ENCODE peak calls at places on chromosomes 3 and 15, in ten cellular contexts. F is A673, X is H7, R is coronary artery, Q is heart right ventricle, N is cardiac fibroblast, Z is transverse colon, V is foreskin fibroblast, A is sigmoid colon, K is A549. Y is an unnamed sample.

GRCh38 chr15:68366314-68366713 is 65.6 kb downstream of the ITGA11 start:
- DNase-seq in F (peak), X (peak), R (no peak), Q (no peak), N (no peak), Z (no peak), V (no peak), A (no peak), K (no peak), Y (no peak)

GRCh38 chr3:182794806-182795369 is 1.6 kb downstream of the ATP11B start:
- DNase-seq in F (no peak), X (no peak), R (no peak), Q (no peak), N (peak), Z (no peak), V (peak), A (no peak), K (no peak), Y (no peak)

GRCh38 chr3:72155391-72156064 is 370.6 kb upstream of the PROK2 start:
- DNase-seq in F (no peak), X (no peak), R (peak), Q (peak), N (peak), Z (peak), V (peak), A (peak), K (peak), Y (no peak)

GRCh38 chr3:54376440-54376839 is 254.1 kb downstream of the CACNA2D3 start:
- DNase-seq in F (no peak), X (no peak), R (no peak), Q (no peak), N (no peak), Z (no peak), V (no peak), A (no peak), K (no peak), Y (no peak)

GRCh38 chr15:82543155-82543554 is 2.9 kb upstream of the RPS17 start:
- DNase-seq in F (no peak), X (peak), R (peak), Q (no peak), N (peak), Z (no peak), V (peak), A (no peak), K (no peak), Y (no peak)

GRCh38 chr3:184604039-184604955 is 42.7 kb downstream of the EPHB3 start:
- DNase-seq in F (no peak), X (peak), R (no peak), Q (no peak), N (no peak), Z (no peak), V (no peak), A (peak), K (no peak), Y (no peak)

GRCh38 chr3:37571269-37571668 is 290.4 kb upstream of the CTDSPL start:
- DNase-seq in F (no peak), X (no peak), R (no peak), Q (no peak), N (peak), Z (no peak), V (no peak), A (no peak), K (peak), Y (no peak)

GRCh38 chr3:12771236-12771635 is 12.2 kb upstream of the TMEM40 start:
- DNase-seq in F (no peak), X (no peak), R (no peak), Q (no peak), N (no peak), Z (no peak), V (no peak), A (no peak), K (no peak), Y (no peak)

GRCh38 chr3:189139631-189140030 is 32.1 kb upstream of the TPRG1 start:
- DNase-seq in F (no peak), X (no peak), R (no peak), Q (no peak), N (no peak), Z (no peak), V (no peak), A (no peak), K (no peak), Y (no peak)

GRCh38 chr3:18964640-18965039 is 183.7 kb upstream of the KCNH8 start:
- DNase-seq in F (no peak), X (no peak), R (no peak), Q (no peak), N (no peak), Z (no peak), V (no peak), A (no peak), K (no peak), Y (no peak)

GRCh38 chr3:14507757-14508504 is 32.2 kb downstream of the GRIP2 start:
- DNase-seq in F (no peak), X (no peak), R (no peak), Q (no peak), N (no peak), Z (no peak), V (no peak), A (no peak), K (no peak), Y (peak)

GRCh38 chr3:65893631-65894030 is 145.1 kb downstream of the MAGI1 start:
- DNase-seq in F (no peak), X (no peak), R (no peak), Q (no peak), N (peak), Z (no peak), V (no peak), A (no peak), K (no peak), Y (no peak)

GRCh38 chr15:55586808-55587207 is 1.3 kb downstream of the PYGO1 start:
- DNase-seq in F (no peak), X (no peak), R (no peak), Q (no peak), N (no peak), Z (no peak), V (peak), A (no peak), K (peak), Y (no peak)

GRCh38 chr3:152458725-152459515 is 190.2 kb downstream of the MBNL1 start:
- DNase-seq in F (peak), X (no peak), R (no peak), Q (no peak), N (no peak), Z (no peak), V (no peak), A (no peak), K (no peak), Y (no peak)

GRCh38 chr15:42728975-42729374 is 8.0 kb downstream of the CDAN1 start:
- DNase-seq in F (no peak), X (peak), R (no peak), Q (no peak), N (no peak), Z (no peak), V (no peak), A (no peak), K (no peak), Y (peak)

GRCh38 chr15:57146394-57147140 is 228.1 kb downstream of the TCF12 start:
- DNase-seq in F (peak), X (peak), R (no peak), Q (peak), N (peak), Z (no peak), V (peak), A (no peak), K (peak), Y (no peak)

GRCh38 chr3:184586871-184587270 is 25.3 kb downstream of the EPHB3 start:
- DNase-seq in F (no peak), X (no peak), R (no peak), Q (no peak), N (no peak), Z (no peak), V (no peak), A (no peak), K (no peak), Y (no peak)

GRCh38 chr15:53808058-53808703 is 48.7 kb upstream of the WDR72 start:
- DNase-seq in F (peak), X (peak), R (no peak), Q (no peak), N (peak), Z (no peak), V (peak), A (no peak), K (no peak), Y (no peak)

GRCh38 chr3:62940763-62941632 is 65.8 kb upstream of the CADPS start:
- DNase-seq in F (peak), X (no peak), R (no peak), Q (no peak), N (peak), Z (no peak), V (peak), A (no peak), K (no peak), Y (no peak)

GRCh38 chr15:52466716-52467115 is 62.0 kb downstream of the MYO5A start:
- DNase-seq in F (no peak), X (no peak), R (no peak), Q (no peak), N (no peak), Z (no peak), V (no peak), A (no peak), K (no peak), Y (no peak)

GRCh38 chr3:139135657-139136056 is 91.0 kb upstream of the PRR23C start:
- DNase-seq in F (no peak), X (no peak), R (no peak), Q (no peak), N (no peak), Z (no peak), V (no peak), A (no peak), K (no peak), Y (no peak)

GRCh38 chr3:146709969-146710368 is 104.8 kb upstream of the PLSCR5 start:
- DNase-seq in F (no peak), X (no peak), R (no peak), Q (no peak), N (peak), Z (no peak), V (peak), A (no peak), K (no peak), Y (no peak)

GRCh38 chr3:187208159-187208558 is 10.9 kb downstream of the RTP1 start:
- DNase-seq in F (no peak), X (no peak), R (no peak), Q (no peak), N (peak), Z (no peak), V (peak), A (no peak), K (no peak), Y (no peak)

GRCh38 chr3:32077260-32078084 is 28.9 kb upstream of the GPD1L start:
- DNase-seq in F (no peak), X (no peak), R (no peak), Q (peak), N (peak), Z (peak), V (no peak), A (no peak), K (no peak), Y (no peak)
- H3K4me3 ChIP-seq in F (no peak), X (no peak), R (no peak), Q (no peak), N (no peak), Z (peak), V (no peak), A (no peak), K (no peak), Y (no peak)

GRCh38 chr3:2929574-2929973 is 180.6 kb downstream of the IL5RA start:
- DNase-seq in F (no peak), X (no peak), R (no peak), Q (no peak), N (no peak), Z (no peak), V (no peak), A (no peak), K (no peak), Y (no peak)
- H3K4me3 ChIP-seq in F (no peak), X (no peak), R (no peak), Q (no peak), N (no peak), Z (no peak), V (no peak), A (no peak), K (no peak), Y (no peak)

GRCh38 chr15:35547775-35548364 is 1.9 kb upstream of the DPH6 start:
- DNase-seq in F (no peak), X (peak), R (no peak), Q (no peak), N (no peak), Z (no peak), V (no peak), A (no peak), K (no peak), Y (no peak)
- H3K4me3 ChIP-seq in F (no peak), X (no peak), R (no peak), Q (no peak), N (no peak), Z (no peak), V (no peak), A (no peak), K (no peak), Y (no peak)

GRCh38 chr15:32029409-32029861 is 880 bp upstream of the CHRNA7 start:
- DNase-seq in F (peak), X (peak), R (no peak), Q (no peak), N (no peak), Z (peak), V (peak), A (no peak), K (peak), Y (no peak)
- H3K4me3 ChIP-seq in F (peak), X (peak), R (peak), Q (peak), N (no peak), Z (peak), V (no peak), A (peak), K (peak), Y (no peak)

Y was measured in RWPE2.